ENCODE peak calls at places on chromosome 11, in four cellular contexts. One of them, this sample, is unnamed.

GRCh38 chr11:120608760-120609211 is 97.2 kb downstream of the GRIK4 start:
- DNase-seq in astrocyte of the cerebellum: no peak
- DNase-seq in pancreas: no peak
- DNase-seq in GM13976: no peak
- DNase-seq in this sample: no peak

GRCh38 chr11:73201249-73201648 is 16.8 kb upstream of the P2RY2 start:
- DNase-seq in GM13976: no peak
- DNase-seq in astrocyte of the cerebellum: no peak
- DNase-seq in pancreas: no peak
- DNase-seq in this sample: no peak

GRCh38 chr11:2531277-2531986 is 86.6 kb downstream of the KCNQ1 start:
- DNase-seq in GM13976: peak; percentile 85
- DNase-seq in pancreas: peak; percentile 61
- DNase-seq in astrocyte of the cerebellum: no peak
- DNase-seq in this sample: peak; percentile 80

GRCh38 chr11:71946144-71946571 is 17.3 kb downstream of the RNF121 start:
- DNase-seq in astrocyte of the cerebellum: no peak
- DNase-seq in GM13976: no peak
- DNase-seq in pancreas: no peak
- DNase-seq in this sample: no peak

GRCh38 chr11:44833869-44834452 is 107.2 kb downstream of the TSPAN18 start:
- DNase-seq in pancreas: no peak
- DNase-seq in astrocyte of the cerebellum: no peak
- DNase-seq in GM13976: no peak
- DNase-seq in this sample: no peak

GRCh38 chr11:37264060-37264459 is 666.0 kb upstream of the RAG2 start:
- DNase-seq in astrocyte of the cerebellum: no peak
- DNase-seq in GM13976: no peak
- DNase-seq in pancreas: no peak
- DNase-seq in this sample: no peak

GRCh38 chr11:74754507-74755255 is 6.0 kb downstream of the RNF169 start:
- DNase-seq in pancreas: no peak
- DNase-seq in astrocyte of the cerebellum: peak; percentile 57
- DNase-seq in GM13976: no peak
- DNase-seq in this sample: no peak

GRCh38 chr11:66324626-66325025 is 7.8 kb upstream of the CD248 start:
- DNase-seq in pancreas: no peak
- DNase-seq in astrocyte of the cerebellum: no peak
- DNase-seq in GM13976: no peak
- DNase-seq in this sample: no peak

GRCh38 chr11:46120711-46121327 is 435 bp downstream of the PHF21A start:
- DNase-seq in pancreas: peak; percentile 57
- DNase-seq in GM13976: no peak
- DNase-seq in astrocyte of the cerebellum: no peak
- DNase-seq in this sample: no peak

GRCh38 chr11:9367551-9367950 is 16.9 kb upstream of the IPO7 start:
- DNase-seq in pancreas: no peak
- DNase-seq in astrocyte of the cerebellum: no peak
- DNase-seq in GM13976: no peak
- DNase-seq in this sample: no peak

GRCh38 chr11:43504316-43504950 is 145.7 kb downstream of the TTC17 start:
- DNase-seq in GM13976: peak; percentile 61
- DNase-seq in pancreas: no peak
- DNase-seq in astrocyte of the cerebellum: no peak
- DNase-seq in this sample: peak; percentile 51

GRCh38 chr11:64675417-64676252 is 47.4 kb downstream of the NRXN2 start:
- DNase-seq in astrocyte of the cerebellum: no peak
- DNase-seq in GM13976: peak; percentile 62
- DNase-seq in pancreas: no peak
- DNase-seq in this sample: peak; percentile 60

GRCh38 chr11:74249496-74249895 is 61.9 kb downstream of the P4HA3 start:
- DNase-seq in pancreas: no peak
- DNase-seq in astrocyte of the cerebellum: no peak
- DNase-seq in GM13976: no peak
- DNase-seq in this sample: no peak

GRCh38 chr11:36073411-36074203 is 129.7 kb downstream of the LDLRAD3 start:
- DNase-seq in pancreas: no peak
- DNase-seq in GM13976: no peak
- DNase-seq in astrocyte of the cerebellum: peak; percentile 23
- DNase-seq in this sample: no peak

GRCh38 chr11:841981-842369 is 354 bp downstream of the POLR2L start:
- DNase-seq in pancreas: no peak
- DNase-seq in GM13976: no peak
- DNase-seq in astrocyte of the cerebellum: no peak
- DNase-seq in this sample: no peak

DNA sequence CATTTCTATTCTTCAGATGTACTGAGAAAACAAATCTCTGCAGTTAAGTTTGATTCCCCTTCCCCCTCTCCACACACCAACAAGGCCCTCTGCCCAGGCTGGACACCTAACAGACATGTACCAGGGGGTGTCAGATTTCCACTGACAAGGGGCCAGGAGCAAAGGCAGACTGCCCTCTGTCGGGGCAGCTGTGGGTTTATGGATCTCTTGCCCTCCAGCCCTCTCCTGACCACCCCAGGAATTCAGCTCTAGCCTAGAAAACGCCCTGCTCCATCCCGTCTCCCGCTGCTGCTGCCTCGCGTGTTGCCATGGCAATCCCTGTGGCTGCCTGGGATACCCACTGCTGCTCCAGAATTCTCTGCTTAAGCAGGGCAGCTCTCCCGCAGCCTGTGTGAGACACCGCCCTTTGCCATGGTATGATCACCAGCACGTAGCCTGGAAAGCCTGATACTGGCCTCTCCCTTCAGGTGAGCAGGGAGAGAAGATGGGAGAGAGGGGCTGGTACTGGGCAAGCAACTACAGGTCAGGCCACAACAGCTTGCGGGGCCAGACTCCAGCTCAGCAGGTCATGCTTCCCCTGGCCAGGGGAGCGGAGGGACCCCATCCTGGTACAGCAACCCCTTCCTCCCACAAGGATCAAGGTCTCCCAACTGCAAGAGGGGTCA is 41.6 kb downstream of the BUD13 start:
- DNase-seq in GM13976: no peak
- DNase-seq in pancreas: no peak
- DNase-seq in astrocyte of the cerebellum: no peak
- DNase-seq in this sample: no peak
- TF ChIP-seq CTCF in GM13976: no peak
- TF ChIP-seq CTCF in pancreas: no peak
- TF ChIP-seq CTCF in astrocyte of the cerebellum: no peak
- TF ChIP-seq CTCF in this sample: no peak

GRCh38 chr11:61303725-61304124 is 8.6 kb upstream of the VWCE start:
- DNase-seq in GM13976: no peak
- DNase-seq in astrocyte of the cerebellum: no peak
- DNase-seq in pancreas: no peak
- DNase-seq in this sample: no peak
- TF ChIP-seq CTCF in GM13976: no peak
- TF ChIP-seq CTCF in astrocyte of the cerebellum: no peak
- TF ChIP-seq CTCF in pancreas: no peak
- TF ChIP-seq CTCF in this sample: no peak

GRCh38 chr11:40134820-40135219 is 1324.6 kb downstream of the LRRC4C start:
- DNase-seq in GM13976: no peak
- DNase-seq in pancreas: no peak
- DNase-seq in astrocyte of the cerebellum: no peak
- DNase-seq in this sample: no peak

GRCh38 chr11:40133526-40133925 is 1325.9 kb downstream of the LRRC4C start:
- DNase-seq in pancreas: no peak
- DNase-seq in astrocyte of the cerebellum: no peak
- DNase-seq in GM13976: no peak
- DNase-seq in this sample: no peak

GRCh38 chr11:40140560-40140959 is 1318.9 kb downstream of the LRRC4C start:
- DNase-seq in GM13976: no peak
- DNase-seq in astrocyte of the cerebellum: peak; percentile 28
- DNase-seq in pancreas: no peak
- DNase-seq in this sample: no peak

DNA sequence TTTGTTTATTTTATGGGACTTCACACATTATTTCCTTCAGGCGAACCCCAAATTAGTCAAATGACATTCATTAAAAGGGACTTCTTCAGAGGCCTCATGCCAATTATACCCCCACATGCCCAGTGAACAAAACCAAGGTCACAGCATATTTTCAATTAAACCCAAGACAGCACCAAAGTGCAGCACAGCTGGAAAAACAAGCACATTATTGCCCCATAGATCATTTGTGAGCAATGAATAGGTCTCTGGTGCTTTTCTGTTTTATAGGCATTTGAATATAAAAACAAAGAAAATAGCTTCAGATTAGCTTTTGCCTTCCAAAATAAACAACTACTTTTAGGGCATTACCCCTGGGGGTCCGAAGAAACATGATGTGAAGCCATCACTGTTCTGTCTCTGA is 1319.9 kb downstream of the LRRC4C start:
- DNase-seq in GM13976: no peak
- DNase-seq in pancreas: no peak
- DNase-seq in astrocyte of the cerebellum: no peak
- DNase-seq in this sample: no peak
- TF ChIP-seq CTCF in GM13976: no peak
- TF ChIP-seq CTCF in pancreas: no peak
- TF ChIP-seq CTCF in astrocyte of the cerebellum: no peak
- TF ChIP-seq CTCF in this sample: no peak

GRCh38 chr11:87878373-87878779 is 296.9 kb downstream of the RAB38 start:
- DNase-seq in GM13976: no peak
- DNase-seq in astrocyte of the cerebellum: peak; percentile 24
- DNase-seq in pancreas: no peak
- DNase-seq in this sample: no peak
- TF ChIP-seq CTCF in GM13976: no peak
- TF ChIP-seq CTCF in astrocyte of the cerebellum: peak; percentile 65
- TF ChIP-seq CTCF in pancreas: peak; percentile 10
- TF ChIP-seq CTCF in this sample: peak; percentile 55

GRCh38 chr11:86743223-86744118 is 56.9 kb upstream of the PRSS23 start:
- DNase-seq in pancreas: peak; percentile 43
- DNase-seq in GM13976: no peak
- DNase-seq in astrocyte of the cerebellum: peak; percentile 93
- DNase-seq in this sample: no peak

GRCh38 chr11:86738615-86739014 is 61.7 kb upstream of the PRSS23 start:
- DNase-seq in pancreas: no peak
- DNase-seq in astrocyte of the cerebellum: no peak
- DNase-seq in GM13976: no peak
- DNase-seq in this sample: no peak

GRCh38 chr11:86742436-86742805 is 57.9 kb upstream of the PRSS23 start:
- DNase-seq in GM13976: no peak
- DNase-seq in pancreas: no peak
- DNase-seq in astrocyte of the cerebellum: no peak
- DNase-seq in this sample: no peak

GRCh38 chr11:86740628-86741488 is 59.5 kb upstream of the PRSS23 start:
- DNase-seq in astrocyte of the cerebellum: peak; percentile 96
- DNase-seq in pancreas: peak; percentile 38
- DNase-seq in GM13976: no peak
- DNase-seq in this sample: no peak

GRCh38 chr11:86741489-86742435 is 58.6 kb upstream of the PRSS23 start:
- DNase-seq in GM13976: no peak
- DNase-seq in pancreas: no peak
- DNase-seq in astrocyte of the cerebellum: peak; percentile 55
- DNase-seq in this sample: no peak
- TF ChIP-seq CTCF in GM13976: no peak
- TF ChIP-seq CTCF in pancreas: no peak
- TF ChIP-seq CTCF in astrocyte of the cerebellum: no peak
- TF ChIP-seq CTCF in this sample: no peak